ENCODE peak calls at places on chromosome 11, in nine cellular contexts. I is ovary; K is PC-9; S is HFFc6; U is cardiac muscle cell; L is brain microvascular endothelial cell; Z is activated CD8-positive, alpha-beta T cell treated with anti-CD3 and anti-CD28 coated beads for 36 hours; R is fibroblast of mammary gland; C is mucosa of descending colon. G is an unnamed sample.

GRCh38 chr11:35261197-35261596 is 122.2 kb downstream of the CD44 start:
- DNase-seq in K (no peak), R (no peak), I (no peak), U (no peak), S (no peak), C (no peak), L (no peak), Z (no peak), G (no peak)

GRCh38 chr11:78470861-78471442 is 53.3 kb upstream of the GAB2 start:
- DNase-seq in C (no peak), S (no peak), R (no peak), K (no peak), L (no peak), U (no peak), Z (no peak), I (no peak), G (no peak)

GRCh38 chr11:2212411-2213251 is 41.0 kb upstream of the TH start:
- DNase-seq in R (no peak), S (no peak), U (no peak), L (no peak), K (no peak), I (peak), C (no peak), Z (no peak), G (no peak)

GRCh38 chr11:50070389-50070788 is 37.7 kb downstream of the OR4C45 start:
- DNase-seq in K (no peak), C (no peak), U (no peak), R (no peak), I (no peak), L (no peak), S (no peak), Z (no peak), G (no peak)

GRCh38 chr11:42422094-42422493 is 889.7 kb upstream of the API5 start:
- DNase-seq in R (peak), L (peak), I (no peak), Z (no peak), C (no peak), S (peak), K (no peak), U (no peak), G (peak)

GRCh38 chr11:20353829-20354434 is 9.6 kb upstream of the HTATIP2 start:
- DNase-seq in R (peak), I (no peak), S (peak), K (no peak), C (peak), L (peak), U (peak), Z (peak), G (no peak)

GRCh38 chr11:130525307-130525706 is 76.9 kb downstream of the ADAMTS15 start:
- DNase-seq in C (no peak), R (no peak), I (no peak), S (no peak), L (no peak), U (no peak), K (no peak), Z (no peak), G (no peak)

GRCh38 chr11:21110378-21110777 is 441.0 kb downstream of the NELL1 start:
- DNase-seq in L (no peak), C (no peak), R (no peak), U (peak), I (no peak), K (no peak), Z (no peak), S (no peak), G (no peak)

GRCh38 chr11:42524534-42525227 is 787.1 kb upstream of the API5 start:
- DNase-seq in C (peak), U (peak), S (peak), L (peak), I (peak), R (peak), K (peak), Z (peak), G (no peak)

GRCh38 chr11:64445651-64446050 is 86.7 kb downstream of the RPS6KA4 start:
- DNase-seq in Z (no peak), L (no peak), U (no peak), K (no peak), R (no peak), C (no peak), S (no peak), I (peak), G (no peak)

GRCh38 chr11:64094463-64095223 is 58.9 kb downstream of the FLRT1 start:
- DNase-seq in I (no peak), S (peak), K (peak), Z (no peak), U (no peak), L (peak), R (peak), C (no peak), G (peak)

GRCh38 chr11:133619973-133620372 is 87.7 kb upstream of the OPCML start:
- DNase-seq in L (no peak), K (no peak), I (no peak), C (no peak), U (peak), Z (no peak), S (no peak), R (no peak), G (no peak)

GRCh38 chr11:19673924-19674390 is 38.7 kb upstream of the NAV2 start:
- DNase-seq in K (no peak), S (no peak), C (peak), R (peak), Z (no peak), L (no peak), I (peak), U (peak), G (no peak)

GRCh38 chr11:35040221-35040942 is 98.6 kb upstream of the CD44 start:
- DNase-seq in L (peak), C (peak), U (no peak), Z (peak), I (no peak), R (peak), K (peak), S (peak), G (peak)

GRCh38 chr11:6657346-6657745 is 1.7 kb upstream of the DCHS1 start:
- DNase-seq in L (no peak), I (no peak), R (peak), U (no peak), Z (no peak), S (no peak), K (no peak), C (no peak), G (no peak)

GRCh38 chr11:57546869-57547518 is 9.6 kb downstream of the SMTNL1 start:
- DNase-seq in R (peak), K (no peak), U (no peak), I (no peak), L (peak), Z (no peak), C (no peak), S (peak), G (no peak)

GRCh38 chr11:69486773-69487266 is 5.4 kb downstream of the LINC01488 start:
- DNase-seq in S (no peak), Z (no peak), U (no peak), L (no peak), C (no peak), K (no peak), I (no peak), R (no peak), G (no peak)

GRCh38 chr11:12518606-12519385 is 141.4 kb downstream of the PARVA start:
- DNase-seq in C (no peak), I (no peak), S (no peak), K (no peak), U (no peak), L (no peak), Z (no peak), R (no peak), G (no peak)

GRCh38 chr11:70578831-70579230 is 180.5 kb downstream of the CTTN start:
- DNase-seq in I (no peak), R (no peak), S (no peak), U (no peak), Z (no peak), C (no peak), L (no peak), K (no peak), G (no peak)

GRCh38 chr11:17634776-17635550 is 84.4 kb upstream of the MYOD1 start:
- DNase-seq in L (no peak), U (no peak), I (no peak), C (no peak), Z (no peak), R (no peak), S (no peak), K (no peak), G (no peak)

GRCh38 chr11:68999093-68999747 is 13.8 kb downstream of the MRGPRF start:
- DNase-seq in Z (no peak), R (no peak), K (no peak), L (no peak), S (no peak), U (no peak), I (no peak), C (no peak), G (no peak)

GRCh38 chr11:1888811-1889526 is 2.7 kb downstream of the PRR33 start:
- DNase-seq in C (no peak), U (no peak), Z (peak), I (peak), L (no peak), S (no peak), K (no peak), R (no peak), G (no peak)

GRCh38 chr11:92550871-92551270 is 326.3 kb downstream of the FAT3 start:
- DNase-seq in K (no peak), I (no peak), S (no peak), L (no peak), Z (no peak), U (no peak), R (no peak), C (no peak), G (no peak)

GRCh38 chr11:61161190-61162091 is at the start of gene VPS37C:
- DNase-seq in R (peak), S (peak), U (peak), L (peak), I (peak), K (peak), Z (peak), C (peak), G (peak)
- TF ChIP-seq CTCF in R (no peak), S (peak), U (no peak), L (no peak), I (peak), K (no peak), Z (no peak), C (no peak), G (peak)

GRCh38 chr11:44454686-44455085 is 110.8 kb upstream of the CD82 start:
- DNase-seq in L (no peak), Z (no peak), C (no peak), K (no peak), R (no peak), I (no peak), U (no peak), S (no peak), G (no peak)

GRCh38 chr11:44457862-44458261 is 107.6 kb upstream of the CD82 start:
- DNase-seq in S (no peak), R (no peak), U (no peak), C (no peak), L (no peak), K (no peak), I (no peak), Z (no peak), G (no peak)

GRCh38 chr11:44453871-44454270 is 111.6 kb upstream of the CD82 start:
- DNase-seq in U (no peak), I (no peak), S (no peak), R (no peak), L (no peak), K (no peak), Z (no peak), C (no peak), G (no peak)

GRCh38 chr11:44453213-44453612 is 112.2 kb upstream of the CD82 start:
- DNase-seq in R (no peak), I (no peak), L (no peak), S (no peak), U (peak), K (no peak), Z (no peak), C (no peak), G (no peak)

GRCh38 chr11:44456544-44457270 is 108.8 kb upstream of the CD82 start:
- DNase-seq in Z (no peak), K (no peak), S (peak), L (no peak), I (no peak), U (no peak), C (no peak), R (no peak), G (no peak)
- TF ChIP-seq CTCF in Z (no peak), K (peak), S (peak), L (peak), I (no peak), U (peak), C (no peak), R (no peak), G (peak)

GRCh38 chr11:126990716-126991480 is 9.7 kb downstream of the KIRREL3 start:
- DNase-seq in I (no peak), K (no peak), C (no peak), R (no peak), Z (no peak), S (peak), U (no peak), L (no peak), G (no peak)
- TF ChIP-seq CTCF in I (no peak), K (peak), C (no peak), R (no peak), Z (peak), S (peak), U (peak), L (no peak), G (no peak)

GRCh38 chr11:43810929-43811596 is 69.6 kb upstream of the ALKBH3 start:
- DNase-seq in L (no peak), K (no peak), C (peak), R (peak), I (no peak), U (peak), Z (no peak), S (no peak), G (no peak)
- TF ChIP-seq CTCF in L (peak), K (no peak), C (peak), R (peak), I (peak), U (peak), Z (no peak), S (no peak), G (peak)

GRCh38 chr11:120759046-120759445 is 247.5 kb downstream of the GRIK4 start:
- DNase-seq in Z (no peak), U (no peak), K (no peak), R (no peak), I (no peak), S (no peak), C (no peak), L (no peak), G (no peak)

GRCh38 chr11:120752668-120753067 is 241.1 kb downstream of the GRIK4 start:
- DNase-seq in K (no peak), I (no peak), R (no peak), S (no peak), C (no peak), U (no peak), L (no peak), Z (no peak), G (no peak)

GRCh38 chr11:120751550-120751949 is 240.0 kb downstream of the GRIK4 start:
- DNase-seq in U (no peak), R (no peak), C (no peak), I (no peak), L (no peak), K (no peak), S (no peak), Z (no peak), G (no peak)

DNA sequence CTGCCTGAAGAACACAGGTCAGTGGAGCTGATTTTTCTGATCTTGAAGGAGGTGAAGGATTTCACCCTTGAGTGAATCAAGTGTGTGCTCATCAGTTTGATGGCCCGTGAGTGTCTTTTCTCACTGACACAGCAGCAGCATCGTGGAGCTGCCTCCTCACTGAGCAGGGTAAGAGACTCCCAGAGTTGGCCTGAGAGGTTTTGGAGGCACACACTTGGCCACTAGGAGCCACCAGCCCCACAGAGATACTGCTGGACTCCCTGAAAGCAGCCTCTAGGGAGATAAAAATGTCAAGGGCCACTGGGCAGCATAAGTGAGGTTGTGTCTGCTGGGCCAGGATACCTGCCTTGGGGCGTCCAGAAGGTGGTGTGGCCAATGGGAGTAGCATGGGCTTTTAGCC is 245.4 kb downstream of the GRIK4 start:
- DNase-seq in I (no peak), U (no peak), S (no peak), Z (no peak), K (no peak), C (no peak), R (no peak), L (no peak), G (no peak)
- TF ChIP-seq CTCF in I (no peak), U (no peak), S (no peak), Z (no peak), K (peak), C (no peak), R (no peak), L (no peak), G (no peak)

DNA sequence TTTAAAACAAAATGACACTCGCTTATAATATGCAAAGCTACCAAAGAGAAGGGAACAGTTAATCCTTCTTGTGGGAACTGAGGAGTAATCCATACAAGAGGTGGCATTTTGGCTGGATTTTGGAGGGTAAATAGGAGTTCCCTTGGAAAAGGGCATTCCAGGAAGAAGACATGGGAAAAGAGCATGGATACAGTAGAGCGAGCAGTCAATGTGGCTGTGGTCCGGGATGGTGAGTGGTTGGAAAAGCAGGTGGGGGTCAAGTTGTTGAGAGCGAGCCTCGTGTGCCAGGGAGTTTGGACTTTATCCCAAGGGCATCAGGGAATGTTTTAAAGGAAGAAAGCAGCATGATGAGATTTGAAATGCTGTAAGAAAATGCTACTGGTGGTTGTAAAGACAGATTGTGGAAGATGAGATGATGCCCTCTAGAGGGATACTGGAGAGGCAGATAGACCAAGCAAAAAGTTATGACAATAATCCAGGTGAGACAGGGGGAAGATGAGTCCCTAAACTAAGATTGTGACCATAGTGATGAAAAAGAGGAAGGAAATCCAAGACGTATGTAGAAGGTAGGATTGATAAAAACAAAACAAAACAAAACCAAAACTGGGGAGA is 3.8 kb upstream of the MMP7 start:
- DNase-seq in U (no peak), S (no peak), L (no peak), Z (no peak), K (no peak), R (no peak), C (no peak), I (no peak), G (no peak)
- TF ChIP-seq CTCF in U (peak), S (peak), L (peak), Z (no peak), K (peak), R (peak), C (no peak), I (no peak), G (peak)

GRCh38 chr11:74170694-74171629 is at the start of the genes C2CD3 and PPME1:
- DNase-seq in U (peak), R (peak), I (peak), Z (peak), S (peak), C (peak), K (peak), L (peak), G (peak)
- TF ChIP-seq CTCF in U (peak), R (peak), I (no peak), Z (no peak), S (peak), C (no peak), K (no peak), L (peak), G (peak)

DNA sequence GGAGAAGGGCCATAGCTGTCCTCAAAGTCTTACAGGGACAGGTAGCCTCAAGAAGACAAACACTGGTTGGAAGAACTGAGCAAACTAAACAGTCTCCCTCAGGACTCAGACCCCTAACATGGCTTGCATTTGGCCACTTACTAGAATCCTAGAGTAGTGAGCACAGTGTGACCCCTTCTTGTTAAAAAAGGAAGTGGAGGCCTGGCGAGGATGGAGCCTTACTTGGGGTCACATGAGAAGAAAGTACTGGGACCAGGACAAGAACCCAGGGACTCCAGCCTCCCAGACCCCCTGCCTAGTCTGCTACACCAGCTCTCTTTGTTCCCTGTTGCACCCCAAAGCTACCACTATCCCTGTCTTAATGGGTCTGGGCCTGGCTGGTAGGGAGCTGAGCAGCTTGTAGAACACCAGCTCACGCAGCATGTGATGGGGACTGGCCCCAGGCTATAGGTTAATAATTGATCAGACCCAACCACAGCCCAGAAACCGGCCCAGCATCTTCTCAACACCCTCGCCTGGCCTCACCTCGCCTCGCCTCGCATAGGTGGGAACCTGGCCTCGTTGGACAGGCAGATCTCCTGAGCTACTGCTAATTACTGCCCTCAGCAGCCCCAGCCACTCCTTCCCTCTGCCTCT is 17.6 kb downstream of the DGAT2 start:
- DNase-seq in Z (no peak), C (peak), K (no peak), S (no peak), U (no peak), I (no peak), L (no peak), R (no peak), G (no peak)
- TF ChIP-seq CTCF in Z (no peak), C (no peak), K (no peak), S (no peak), U (no peak), I (no peak), L (no peak), R (no peak), G (no peak)